ENCODE peak calls at places on chromosomes 1 and 21, in seven cellular contexts. Q is astrocyte, R is mesenchymal stem cell, Y is HCT116, U is Karpas-422, I is neuronal stem cell, G is GM23248. W is an unnamed sample.
A peak's percentile ranks its signal among the peaks of the same experiment; 100 is the strongest.

GRCh38 chr1:160161965-160162705 is 10.7 kb downstream of the ATP1A4 start:
- DNase-seq in Q (no peak), R (peak; percentile 32), Y (no peak), U (peak; percentile 52), I (peak; percentile 29), G (peak; percentile 62), W (no peak)

GRCh38 chr21:20999567-21000169 is 1.5 kb downstream of the NCAM2 start:
- DNase-seq in Q (peak; percentile 17), R (peak; percentile 51), Y (no peak), U (peak; percentile 84), I (peak; percentile 49), G (peak; percentile 50), W (peak; percentile 57)

GRCh38 chr1:230459463-230459862 is 33.3 kb upstream of the PGBD5 start:
- DNase-seq in Q (peak; percentile 62), R (peak; percentile 48), Y (no peak), U (no peak), I (peak; percentile 9), G (peak; percentile 81), W (no peak)

GRCh38 chr1:78839704-78840277 is 166.7 kb downstream of the ADGRL4 start:
- DNase-seq in Q (no peak), R (peak; percentile 51), Y (peak; percentile 31), U (peak; percentile 81), I (peak; percentile 48), G (peak; percentile 53), W (peak; percentile 61)

GRCh38 chr1:213761845-213762407 is 225.8 kb upstream of the PROX1 start:
- DNase-seq in Q (no peak), R (no peak), Y (no peak), U (no peak), I (no peak), G (peak; percentile 1), W (no peak)

GRCh38 chr1:153494976-153495535 is 34.6 kb upstream of the S100A7 start:
- DNase-seq in Q (peak; percentile 33), R (peak; percentile 70), Y (peak; percentile 56), U (peak; percentile 90), I (peak; percentile 84), G (peak; percentile 70), W (peak; percentile 67)

GRCh38 chr1:247576514-247576913 is 11.6 kb upstream of the OR2G2 start:
- DNase-seq in Q (no peak), R (peak; percentile 14), Y (peak; percentile 4), U (peak; percentile 69), I (no peak), G (peak; percentile 26), W (peak; percentile 45)

GRCh38 chr1:221987860-221988520 is 246.1 kb upstream of the DUSP10 start:
- DNase-seq in Q (peak; percentile 90), R (peak; percentile 68), Y (no peak), U (no peak), I (no peak), G (peak; percentile 78), W (no peak)

GRCh38 chr21:37799193-37800121 is 116.8 kb downstream of the KCNJ6 start:
- DNase-seq in Q (no peak), R (peak; percentile 40), Y (no peak), U (no peak), I (no peak), G (no peak), W (no peak)

GRCh38 chr1:89739013-89739843 is 81.6 kb upstream of the LRRC8D start:
- DNase-seq in Q (peak; percentile 67), R (peak; percentile 45), Y (no peak), U (no peak), I (no peak), G (peak; percentile 84), W (no peak)

GRCh38 chr1:119188926-119189325 is 48.5 kb upstream of the WARS2 start:
- DNase-seq in Q (no peak), R (no peak), Y (no peak), U (no peak), I (no peak), G (peak; percentile 33), W (no peak)

GRCh38 chr1:15111597-15111996 is 42.0 kb upstream of the TMEM51 start:
- DNase-seq in Q (no peak), R (no peak), Y (no peak), U (no peak), I (no peak), G (no peak), W (no peak)

GRCh38 chr1:46278807-46279206 is 24.6 kb downstream of the LRRC41 start:
- DNase-seq in Q (peak; percentile 56), R (no peak), Y (no peak), U (no peak), I (no peak), G (no peak), W (no peak)

GRCh38 chr1:201637282-201638076 is 98.6 kb downstream of the NAV1 start:
- DNase-seq in Q (no peak), R (peak; percentile 89), Y (no peak), U (no peak), I (no peak), G (peak; percentile 74), W (no peak)

GRCh38 chr1:201639391-201639790 is 100.5 kb downstream of the NAV1 start:
- DNase-seq in Q (no peak), R (no peak), Y (no peak), U (no peak), I (no peak), G (no peak), W (no peak)

GRCh38 chr1:201641524-201642253 is 102.8 kb downstream of the NAV1 start:
- DNase-seq in Q (no peak), R (no peak), Y (no peak), U (no peak), I (no peak), G (no peak), W (no peak)

GRCh38 chr1:201639826-201640225 is 100.9 kb downstream of the NAV1 start:
- DNase-seq in Q (no peak), R (peak; percentile 32), Y (no peak), U (no peak), I (no peak), G (no peak), W (no peak)

GRCh38 chr1:201640624-201641023 is 101.7 kb downstream of the NAV1 start:
- DNase-seq in Q (peak; percentile 75), R (peak; percentile 93), Y (no peak), U (no peak), I (no peak), G (peak; percentile 70), W (no peak)
- H3K9ac ChIP-seq in Q (no peak overlapping the region), R (peak overlapping the region; percentile 69), Y (no peak overlapping the region), U (no peak overlapping the region), I (no peak overlapping the region), G (no peak overlapping the region), W (no peak overlapping the region)

GRCh38 chr1:74010206-74010605 is 187.8 kb downstream of the LRRIQ3 start:
- DNase-seq in Q (no peak), R (no peak), Y (no peak), U (no peak), I (no peak), G (no peak), W (peak; percentile 74)
- H2AFZ ChIP-seq in Q (no peak overlapping the region), R (no peak overlapping the region), Y (no peak overlapping the region), U (no peak overlapping the region), I (no peak overlapping the region), G (no peak overlapping the region), W (peak overlapping the region; percentile 39)

GRCh38 chr1:210374600-210374953 is 45.9 kb downstream of the HHAT start:
- DNase-seq in Q (no peak), R (no peak), Y (no peak), U (no peak), I (no peak), G (no peak), W (no peak)
- H3K9ac ChIP-seq in Q (no peak overlapping the region), R (peak overlapping the region; percentile 86), Y (peak overlapping the region; percentile 45), U (no peak overlapping the region), I (no peak overlapping the region), G (no peak overlapping the region), W (no peak overlapping the region)

DNA sequence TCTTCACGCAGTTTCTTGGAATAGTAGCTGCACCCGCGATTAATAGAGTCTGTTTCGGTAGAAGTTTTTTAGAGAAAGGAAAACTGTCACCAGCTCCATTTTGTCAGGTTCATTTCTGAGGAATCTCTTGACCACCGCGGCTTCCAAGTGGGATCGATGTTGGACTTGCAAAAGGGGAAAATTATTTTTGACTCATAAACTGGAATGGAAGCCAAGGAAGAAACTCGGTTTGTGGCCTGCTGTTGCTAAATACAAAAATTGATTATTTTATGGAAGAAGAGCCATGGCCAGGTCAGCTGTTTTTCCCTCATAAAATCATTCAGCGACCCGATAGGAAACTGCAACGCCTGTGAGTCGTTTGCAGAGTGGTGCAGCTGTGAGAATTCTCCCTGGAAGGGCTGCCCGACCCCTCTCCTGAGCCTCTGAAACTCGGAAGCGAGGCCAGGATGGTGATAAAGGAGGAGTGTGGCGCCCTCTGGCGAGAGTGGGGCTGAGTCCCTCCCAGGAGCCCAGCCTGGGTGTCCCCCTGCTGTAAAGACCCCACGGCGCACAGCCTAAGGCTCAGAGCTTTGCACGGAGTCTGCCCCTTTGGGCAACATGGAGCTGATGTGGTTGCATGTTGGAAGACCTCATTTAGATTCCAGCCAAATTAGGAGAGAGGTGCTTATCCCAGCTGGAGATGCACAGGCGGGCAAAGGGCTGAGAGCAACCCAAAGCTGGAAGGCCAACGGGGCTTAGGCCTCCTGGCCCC is 83.6 kb upstream of the SLC25A33 start:
- DNase-seq in Q (peak; percentile 41), R (peak; percentile 70), Y (peak; percentile 24), U (peak; percentile 80), I (peak; percentile 67), G (peak; percentile 70), W (peak; percentile 26)
- H2AFZ ChIP-seq in Q (no peak overlapping the region), R (no peak overlapping the region), Y (peak overlapping the region; percentile 27), U (no peak overlapping the region), I (no peak overlapping the region), G (no peak overlapping the region), W (no peak overlapping the region)

GRCh38 chr21:34883501-34884271 is 165.4 kb downstream of the RUNX1 start:
- DNase-seq in Q (no peak), R (no peak), Y (no peak), U (no peak), I (no peak), G (no peak), W (no peak)
- H3K9ac ChIP-seq in Q (peak overlapping the region; percentile 99), R (peak overlapping the region; percentile 100), Y (peak overlapping the region; percentile 0), U (peak overlapping the region; percentile 83), I (no peak overlapping the region), G (peak overlapping the region; percentile 100), W (no peak overlapping the region)

GRCh38 chr1:23194119-23194984 is 22.9 kb downstream of the HTR1D start:
- DNase-seq in Q (peak; percentile 98), R (peak; percentile 99), Y (no peak), U (no peak), I (no peak), G (peak; percentile 97), W (no peak)
- H2AFZ ChIP-seq in Q (no peak overlapping the region), R (no peak overlapping the region), Y (no peak overlapping the region), U (no peak overlapping the region), I (no peak overlapping the region), G (no peak overlapping the region), W (no peak overlapping the region)